ENCODE peak calls at places on chromosomes 3 and 15, in eight cellular contexts. K is HCT116, A is A549, P is adrenal gland, O is heart left ventricle, H is breast epithelium, M is GM12891, D is spleen. W is an unnamed sample.

GRCh38 chr3:185716436-185717090 is 108.3 kb downstream of the IGF2BP2 start:
- DNase-seq in K (no peak), A (no peak), P (no peak), O (no peak), H (no peak), M (no peak), D (no peak), W (no peak)

GRCh38 chr3:106819445-106819844 is 557.8 kb upstream of the CCDC54 start:
- DNase-seq in K (no peak), A (no peak), P (no peak), O (no peak), H (no peak), M (no peak), D (no peak), W (no peak)

GRCh38 chr15:58980351-58980939 is 7.0 kb upstream of the RNF111 start:
- DNase-seq in K (peak), A (peak), P (no peak), O (no peak), H (no peak), M (no peak), D (no peak), W (peak)

GRCh38 chr3:36494461-36495109 is 114.3 kb downstream of the STAC start:
- DNase-seq in K (no peak), A (peak), P (no peak), O (no peak), H (no peak), M (no peak), D (no peak), W (no peak)

GRCh38 chr15:60457985-60458384 is 21.0 kb downstream of the ICE2 start:
- DNase-seq in K (no peak), A (no peak), P (no peak), O (no peak), H (no peak), M (no peak), D (no peak), W (no peak)

GRCh38 chr3:48739955-48740823 is 23.2 kb upstream of the IP6K2 start:
- DNase-seq in K (peak), A (peak), P (peak), O (peak), H (peak), M (peak), D (peak), W (peak)

GRCh38 chr3:107222927-107223326 is 154.3 kb upstream of the CCDC54 start:
- DNase-seq in K (no peak), A (no peak), P (no peak), O (no peak), H (no peak), M (no peak), D (no peak), W (no peak)

GRCh38 chr3:171994646-171995441 is 44.5 kb upstream of the FNDC3B start:
- DNase-seq in K (no peak), A (no peak), P (no peak), O (no peak), H (no peak), M (no peak), D (no peak), W (no peak)

GRCh38 chr15:33994005-33994615 is 25.8 kb downstream of the CHRM5 start:
- DNase-seq in K (peak), A (peak), P (no peak), O (no peak), H (no peak), M (no peak), D (no peak), W (peak)

GRCh38 chr3:64936570-64936969 is 248.8 kb upstream of the ADAMTS9 start:
- DNase-seq in K (no peak), A (no peak), P (no peak), O (no peak), H (no peak), M (no peak), D (no peak), W (no peak)

GRCh38 chr3:103247459-103247858 is 812.6 kb downstream of the ZPLD1 start:
- DNase-seq in K (no peak), A (no peak), P (no peak), O (no peak), H (no peak), M (no peak), D (no peak), W (no peak)

GRCh38 chr3:102206506-102207145 is 228.2 kb upstream of the ZPLD1 start:
- DNase-seq in K (no peak), A (no peak), P (peak), O (peak), H (no peak), M (no peak), D (no peak), W (peak)

GRCh38 chr3:69646287-69647067 is 92.8 kb upstream of the MITF start:
- DNase-seq in K (no peak), A (no peak), P (no peak), O (no peak), H (no peak), M (no peak), D (no peak), W (no peak)

GRCh38 chr3:157417247-157417646 is 19.4 kb upstream of the PTX3 start:
- DNase-seq in K (no peak), A (no peak), P (no peak), O (no peak), H (no peak), M (no peak), D (no peak), W (no peak)

GRCh38 chr3:162295323-162295983 is 798.8 kb downstream of the OTOL1 start:
- DNase-seq in K (peak), A (peak), P (no peak), O (no peak), H (no peak), M (no peak), D (no peak), W (no peak)

GRCh38 chr3:195446359-195446758 is 3.5 kb upstream of the ACAP2 start:
- DNase-seq in K (no peak), A (no peak), P (no peak), O (no peak), H (no peak), M (no peak), D (no peak), W (no peak)

GRCh38 chr3:39848365-39848764 is 39.0 kb downstream of the MYRIP start:
- DNase-seq in K (no peak), A (no peak), P (no peak), O (no peak), H (no peak), M (no peak), D (no peak), W (no peak)

GRCh38 chr3:194137314-194138097 is 1.6 kb downstream of the HES1 start:
- DNase-seq in K (no peak), A (peak), P (peak), O (peak), H (peak), M (no peak), D (peak), W (peak)

GRCh38 chr3:187955076-187955952 is 198.6 kb upstream of the LPP start:
- DNase-seq in K (no peak), A (peak), P (peak), O (no peak), H (no peak), M (no peak), D (no peak), W (no peak)

GRCh38 chr3:95923496-95924210 is 890.7 kb upstream of the EPHA6 start:
- DNase-seq in K (no peak), A (peak), P (peak), O (peak), H (no peak), M (no peak), D (no peak), W (peak)

GRCh38 chr3:98843301-98843959 is 58.1 kb downstream of the DCBLD2 start:
- DNase-seq in K (no peak), A (no peak), P (no peak), O (no peak), H (no peak), M (no peak), D (no peak), W (no peak)

GRCh38 chr15:50168778-50169411 is 13.1 kb upstream of the SLC27A2 start:
- DNase-seq in K (no peak), A (peak), P (no peak), O (no peak), H (no peak), M (no peak), D (no peak), W (no peak)

GRCh38 chr3:64491843-64492242 is 196.0 kb downstream of the ADAMTS9 start:
- DNase-seq in K (no peak), A (no peak), P (no peak), O (no peak), H (no peak), M (no peak), D (no peak), W (peak)

GRCh38 chr3:46693038-46693896 is at the start of gene ALS2CL:
- DNase-seq in K (no peak), A (peak), P (peak), O (peak), H (peak), M (peak), D (peak), W (peak)

GRCh38 chr3:23981136-23981535 is 36.0 kb downstream of the NR1D2 start:
- DNase-seq in K (no peak), A (no peak), P (peak), O (peak), H (no peak), M (no peak), D (no peak), W (no peak)

GRCh38 chr15:48766196-48766595 is 44.7 kb downstream of the CEP152 start:
- DNase-seq in K (no peak), A (peak), P (no peak), O (no peak), H (no peak), M (no peak), D (no peak), W (peak)

GRCh38 chr3:131503328-131503650 is 518 bp upstream of the MRPL3 start:
- DNase-seq in K (no peak), A (no peak), P (peak), O (no peak), H (no peak), M (no peak), D (no peak), W (no peak)

GRCh38 chr3:52530918-52531635 is 2.6 kb downstream of the NT5DC2 start:
- DNase-seq in K (no peak), A (no peak), P (peak), O (peak), H (peak), M (no peak), D (peak), W (no peak)

GRCh38 chr15:98363416-98363815 is 284.9 kb upstream of the IGF1R start:
- DNase-seq in K (no peak), A (no peak), P (no peak), O (no peak), H (no peak), M (no peak), D (no peak), W (no peak)

GRCh38 chr3:85360742-85361387 is 402.1 kb downstream of the CADM2 start:
- DNase-seq in K (no peak), A (peak), P (peak), O (peak), H (no peak), M (no peak), D (no peak), W (peak)

GRCh38 chr3:15175590-15175989 is 30.5 kb upstream of the CAPN7 start:
- DNase-seq in K (no peak), A (no peak), P (no peak), O (no peak), H (no peak), M (no peak), D (no peak), W (no peak)

DNA sequence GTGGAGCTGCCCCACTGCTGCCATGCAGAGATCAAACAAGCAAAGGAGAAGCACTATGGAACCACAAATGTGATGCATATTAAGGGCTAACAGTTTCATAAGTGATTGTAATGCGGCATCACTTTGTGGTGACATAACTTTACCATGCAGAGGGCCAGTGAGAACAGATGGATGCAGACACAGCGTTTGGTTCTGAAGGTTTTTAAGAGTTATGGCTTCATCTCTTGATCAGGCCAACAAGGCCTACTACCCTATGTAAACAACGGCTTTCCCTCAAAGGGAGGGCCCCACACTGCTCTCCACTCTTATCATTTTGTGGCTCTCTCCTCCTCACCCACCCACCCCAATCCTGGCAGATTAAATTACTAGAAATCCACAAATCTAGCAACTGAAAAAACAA is 13.4 kb downstream of the NR2E3 start:
- DNase-seq in K (no peak), A (no peak), P (no peak), O (no peak), H (no peak), M (no peak), D (no peak), W (no peak)
- TF ChIP-seq POLR2A in K (no peak), A (no peak), P (no peak), O (no peak), H (no peak), M (no peak), D (no peak), W (no peak)

DNA sequence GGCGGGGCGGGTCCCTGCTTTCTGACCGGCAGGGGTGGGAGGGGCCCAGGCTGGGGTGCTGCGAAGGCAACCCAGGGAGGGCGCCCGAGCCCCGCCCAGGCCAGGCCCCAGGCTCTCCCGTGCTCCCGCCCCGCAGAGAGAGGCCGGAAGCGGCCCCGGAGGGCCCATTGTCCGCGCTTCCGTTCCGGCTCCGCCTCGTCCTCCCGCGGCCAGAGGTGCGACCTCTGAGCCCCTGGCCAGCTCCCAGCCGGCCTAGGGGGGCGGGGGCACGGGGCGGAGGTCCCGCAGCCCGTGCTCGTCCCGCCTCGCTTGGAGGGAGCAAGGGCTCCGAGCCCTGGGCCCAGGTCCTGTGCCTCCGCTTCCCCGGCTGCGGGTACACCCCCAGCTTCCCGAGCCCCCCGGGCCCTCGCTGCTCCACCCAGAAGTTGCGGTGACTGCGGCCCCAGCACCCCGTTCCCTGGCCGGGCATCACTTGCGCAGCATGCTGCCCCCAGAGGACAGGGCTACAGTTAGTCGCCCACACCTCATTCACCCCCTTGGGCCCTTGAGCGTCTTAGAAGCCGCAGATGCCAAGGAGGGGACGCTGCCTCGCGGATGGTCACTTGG is 20.4 kb upstream of the PLXND1 start:
- DNase-seq in K (peak), A (peak), P (peak), O (peak), H (peak), M (peak), D (peak), W (peak)
- TF ChIP-seq POLR2A in K (no peak), A (peak), P (peak), O (no peak), H (peak), M (no peak), D (no peak), W (peak)

GRCh38 chr3:100536093-100536492 is 43.7 kb downstream of the TMEM45A start:
- DNase-seq in K (no peak), A (no peak), P (no peak), O (no peak), H (no peak), M (no peak), D (no peak), W (no peak)
- TF ChIP-seq POLR2A in K (no peak), A (no peak), P (no peak), O (no peak), H (no peak), M (no peak), D (no peak), W (no peak)

GRCh38 chr3:197791120-197792018 is at the start of gene LRCH3:
- DNase-seq in K (peak), A (peak), P (peak), O (peak), H (peak), M (peak), D (peak), W (peak)
- TF ChIP-seq POLR2A in K (peak), A (peak), P (peak), O (no peak), H (peak), M (peak), D (no peak), W (peak)

DNA sequence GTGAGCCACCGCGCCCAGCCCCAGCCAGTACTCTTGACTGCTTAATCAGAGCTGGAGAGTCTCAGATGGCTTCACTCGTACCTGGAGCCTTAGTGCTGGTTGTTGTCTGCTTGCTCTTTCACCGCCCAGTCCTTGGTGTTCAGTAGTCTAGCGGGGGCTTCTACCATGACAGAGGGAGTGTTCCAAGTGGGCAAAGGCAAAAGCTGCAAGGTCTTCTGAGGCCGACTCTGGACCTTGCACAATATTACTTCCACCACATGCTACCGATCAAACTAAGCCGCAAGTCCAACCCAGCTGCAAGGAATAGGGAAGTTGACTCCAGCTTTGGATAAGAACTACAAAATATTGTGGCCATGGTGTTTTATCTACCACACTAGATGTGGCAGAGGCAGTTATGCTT is 6.6 kb downstream of the PARL start:
- DNase-seq in K (no peak), A (no peak), P (no peak), O (no peak), H (no peak), M (no peak), D (no peak), W (peak)
- TF ChIP-seq POLR2A in K (no peak), A (no peak), P (no peak), O (no peak), H (no peak), M (no peak), D (no peak), W (no peak)

DNA sequence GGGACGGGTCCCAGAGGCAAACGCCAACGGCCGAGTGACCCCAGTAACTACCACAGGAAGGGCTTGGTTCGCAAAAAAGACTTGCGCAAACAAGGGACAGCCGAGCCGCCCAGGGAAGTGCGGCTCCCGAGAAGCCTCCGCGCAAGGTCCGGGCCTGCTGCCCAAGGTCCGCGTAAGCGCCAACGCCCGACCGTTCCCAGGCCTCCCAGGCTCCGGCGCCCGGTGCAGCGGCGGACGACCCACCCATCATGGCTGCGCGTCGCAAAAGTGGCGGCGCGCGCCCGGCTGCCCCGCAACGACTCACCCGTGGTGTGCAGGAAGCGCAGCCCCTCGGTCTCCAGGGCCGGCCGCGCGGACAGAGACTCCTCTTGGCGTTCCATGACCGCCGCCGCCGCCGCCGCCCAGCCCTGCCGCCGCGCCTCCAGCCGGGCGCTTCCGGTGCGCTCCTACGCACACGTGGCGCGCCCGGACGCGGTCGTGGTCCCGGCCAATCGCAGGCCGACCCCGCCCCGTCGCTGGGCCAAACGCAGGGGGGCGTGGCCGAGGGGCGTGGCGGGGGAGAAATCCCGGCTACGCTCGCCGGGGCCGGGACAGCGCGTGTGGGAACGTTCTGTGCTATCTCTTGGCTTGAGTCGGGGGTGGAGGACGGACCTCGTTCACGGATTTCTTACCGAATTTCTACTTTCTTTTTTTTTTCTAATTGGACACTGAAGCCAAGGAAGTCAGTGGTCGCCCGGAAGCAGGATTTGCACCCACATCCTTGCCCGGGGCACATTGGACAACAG is at the start of gene SELENOS:
- DNase-seq in K (peak), A (peak), P (peak), O (peak), H (peak), M (peak), D (peak), W (peak)
- TF ChIP-seq POLR2A in K (peak), A (peak), P (peak), O (peak), H (no peak), M (no peak), D (no peak), W (peak)

W was measured in erythroblast.